ENCODE peak calls at places on chromosomes 1 and 21, in five cellular contexts. M is T47D, D is NCI-H2081, Y is lower lobe of right lung, A is endothelial cell. O is an unnamed sample.

GRCh38 chr1:247295274-247295684 is 36.4 kb downstream of the ZNF496 start:
- DNase-seq in M (no peak), D (no peak), Y (no peak), A (no peak), O (peak; percentile 63)

GRCh38 chr1:7207875-7208646 is 422.8 kb downstream of the CAMTA1 start:
- DNase-seq in M (peak; percentile 70), D (peak; percentile 85), Y (no peak), A (peak; percentile 87), O (peak; percentile 55)

GRCh38 chr1:182845379-182845778 is 6.2 kb downstream of the DHX9 start:
- DNase-seq in M (no peak), D (no peak), Y (no peak), A (no peak), O (no peak)

GRCh38 chr21:33931799-33932390 is 16.3 kb upstream of the ATP5PO start:
- DNase-seq in M (no peak), D (no peak), Y (no peak), A (no peak), O (no peak)

GRCh38 chr1:209249785-209250441 is 333.6 kb upstream of the CAMK1G start:
- DNase-seq in M (no peak), D (peak; percentile 59), Y (no peak), A (no peak), O (no peak)

GRCh38 chr1:65253800-65254319 is 55.5 kb upstream of the DNAJC6 start:
- DNase-seq in M (no peak), D (no peak), Y (no peak), A (no peak), O (no peak)

GRCh38 chr1:96492236-96492635 is 229.3 kb upstream of the PTBP2 start:
- DNase-seq in M (no peak), D (no peak), Y (no peak), A (no peak), O (no peak)

GRCh38 chr1:111453706-111454105 is 4.4 kb downstream of the ATP5PB start:
- DNase-seq in M (no peak), D (no peak), Y (no peak), A (no peak), O (no peak)

GRCh38 chr1:212166296-212167039 is 118.7 kb upstream of the PPP2R5A start:
- DNase-seq in M (no peak), D (no peak), Y (no peak), A (no peak), O (no peak)

GRCh38 chr1:82464362-82464931 is 663.7 kb downstream of the ADGRL2 start:
- DNase-seq in M (peak; percentile 22), D (peak; percentile 71), Y (no peak), A (no peak), O (no peak)

GRCh38 chr21:34091032-34091431 is 17.7 kb downstream of the MRPS6 start:
- DNase-seq in M (no peak), D (peak; percentile 1), Y (no peak), A (no peak), O (no peak)

GRCh38 chr1:59186656-59187055 is 110.2 kb upstream of the FGGY start:
- DNase-seq in M (no peak), D (no peak), Y (no peak), A (no peak), O (no peak)

GRCh38 chr21:30238168-30238567 is 22.3 kb upstream of the CLDN8 start:
- DNase-seq in M (no peak), D (no peak), Y (no peak), A (no peak), O (no peak)

GRCh38 chr1:244154882-244155531 is 103.9 kb downstream of the ZBTB18 start:
- DNase-seq in M (peak; percentile 14), D (no peak), Y (no peak), A (no peak), O (no peak)

GRCh38 chr1:204077979-204078696 is 5.2 kb downstream of the SOX13 start:
- DNase-seq in M (peak; percentile 91), D (peak; percentile 72), Y (peak; percentile 72), A (peak; percentile 31), O (peak; percentile 88)

GRCh38 chr1:4090556-4090955 is 190.5 kb upstream of the C1orf174 start:
- DNase-seq in M (no peak), D (no peak), Y (no peak), A (no peak), O (no peak)

GRCh38 chr1:1332031-1332755 is 1.1 kb downstream of the TAS1R3 start:
- DNase-seq in M (no peak), D (no peak), Y (no peak), A (no peak), O (no peak)

GRCh38 chr1:210259496-210259895 is 26.9 kb downstream of the SERTAD4 start:
- DNase-seq in M (no peak), D (no peak), Y (no peak), A (no peak), O (no peak)

GRCh38 chr1:31985430-31985829 is 28.2 kb upstream of the KHDRBS1 start:
- DNase-seq in M (no peak), D (peak; percentile 55), Y (no peak), A (no peak), O (no peak)

GRCh38 chr1:94951056-94951455 is 24.1 kb upstream of the CNN3 start:
- DNase-seq in M (no peak), D (no peak), Y (no peak), A (no peak), O (no peak)

GRCh38 chr1:160161965-160162705 is 10.7 kb downstream of the ATP1A4 start:
- DNase-seq in M (peak; percentile 53), D (no peak), Y (no peak), A (peak; percentile 60), O (peak; percentile 72)

GRCh38 chr1:67313934-67314671 is 6.4 kb downstream of the IL12RB2 start:
- DNase-seq in M (no peak), D (no peak), Y (no peak), A (no peak), O (no peak)

GRCh38 chr1:37764888-37765441 is at the start of gene EPHA10:
- DNase-seq in M (no peak), D (peak; percentile 87), Y (no peak), A (peak; percentile 16), O (peak; percentile 61)

GRCh38 chr1:207876129-207876528 is 34.8 kb downstream of the CD34 start:
- DNase-seq in M (no peak), D (no peak), Y (no peak), A (no peak), O (no peak)

GRCh38 chr1:78370779-78371482 is 119.8 kb upstream of the PTGFR start:
- DNase-seq in M (no peak), D (no peak), Y (no peak), A (no peak), O (no peak)

GRCh38 chr1:17016317-17016661 is 4.6 kb upstream of the ATP13A2 start:
- DNase-seq in M (no peak), D (no peak), Y (no peak), A (no peak), O (no peak)

GRCh38 chr1:75970631-75971030 is 38.4 kb upstream of the ASB17 start:
- DNase-seq in M (no peak), D (no peak), Y (no peak), A (no peak), O (no peak)

GRCh38 chr1:175254190-175254589 is 61.6 kb upstream of the KIAA0040 start:
- DNase-seq in M (no peak), D (no peak), Y (no peak), A (no peak), O (no peak)

GRCh38 chr1:186272486-186272885 is 102.6 kb downstream of the TPR start:
- DNase-seq in M (no peak), D (no peak), Y (no peak), A (no peak), O (no peak)

GRCh38 chr1:218364028-218364710 is 19.0 kb downstream of the TGFB2 start:
- DNase-seq in M (no peak), D (no peak), Y (no peak), A (no peak), O (no peak)

O was measured in iPS DF 6.9.